ENCODE peak calls at places on chromosome 12, in five cellular contexts. A, T, R, U and C are unnamed samples. For H3K9me3, the result is how much of the 10 kb centered on the place peaks cover.

GRCh38 chr12:113133036-113133435 is 2.5 kb downstream of the RASAL1 start:
- DNase-seq in R (no peak), A (no peak), T (no peak), U (peak), C (no peak)

GRCh38 chr12:27309293-27309994 is 23.2 kb upstream of the BMAL2 start:
- DNase-seq in U (no peak), R (no peak), T (no peak), A (no peak), C (no peak)

GRCh38 chr12:12397184-12397583 is 40.3 kb downstream of the BORCS5 start:
- DNase-seq in U (no peak), T (no peak), R (no peak), A (no peak), C (no peak)

GRCh38 chr12:67534671-67535070 is 113.9 kb upstream of the DYRK2 start:
- DNase-seq in U (no peak), R (no peak), T (peak), A (no peak), C (peak)

GRCh38 chr12:126782083-126782482 is 1484.9 kb upstream of the TMEM132C start:
- DNase-seq in R (no peak), T (no peak), A (no peak), U (no peak), C (no peak)

GRCh38 chr12:93089805-93090569 is 160.9 kb upstream of the EEA1 start:
- DNase-seq in T (peak), U (no peak), R (no peak), A (peak), C (no peak)

GRCh38 chr12:52231305-52232232 is 1.5 kb upstream of the KRT7 start:
- DNase-seq in R (no peak), A (peak), T (no peak), U (peak), C (no peak)

GRCh38 chr12:114478891-114479290 is 72.9 kb upstream of the TBX5 start:
- DNase-seq in U (no peak), A (no peak), R (no peak), T (no peak), C (no peak)

GRCh38 chr12:6047249-6048227 is 76.9 kb downstream of the VWF start:
- DNase-seq in R (no peak), A (no peak), T (peak), U (peak), C (no peak)

GRCh38 chr12:25769076-25769945 is 189.2 kb upstream of the RASSF8 start:
- DNase-seq in T (peak), R (no peak), U (no peak), A (no peak), C (peak)

GRCh38 chr12:122106891-122107660 is 28.5 kb downstream of the MLXIP start:
- DNase-seq in U (no peak), T (peak), R (no peak), A (peak), C (peak)

GRCh38 chr12:124390442-124391116 is 95.7 kb downstream of the RFLNA start:
- DNase-seq in U (peak), T (peak), A (peak), R (no peak), C (peak)

GRCh38 chr12:86713121-86713520 is 456.9 kb upstream of the MGAT4C start:
- DNase-seq in R (no peak), T (no peak), A (no peak), U (no peak), C (no peak)

GRCh38 chr12:12718382-12718761 is 1.2 kb downstream of the CDKN1B start:
- DNase-seq in U (no peak), R (no peak), T (no peak), A (no peak), C (no peak)

GRCh38 chr12:51631591-51631990 is 40.6 kb downstream of the SCN8A start:
- DNase-seq in A (no peak), T (peak), U (no peak), R (no peak), C (peak)

GRCh38 chr12:102702447-102703114 is 214.5 kb downstream of the PAH start:
- DNase-seq in R (peak), T (peak), A (peak), U (no peak), C (peak)

GRCh38 chr12:101713930-101714329 is 16.5 kb downstream of the CHPT1 start:
- DNase-seq in R (no peak), U (no peak), A (no peak), T (no peak), C (no peak)

GRCh38 chr12:124577986-124578385 is 10.6 kb upstream of the NCOR2 start:
- DNase-seq in A (no peak), R (no peak), T (no peak), U (no peak), C (no peak)

GRCh38 chr12:105013892-105014291 is 27.8 kb downstream of the NOPCHAP1 start:
- DNase-seq in T (peak), A (no peak), R (no peak), U (no peak), C (no peak)

GRCh38 chr12:34395056-34396005 is 373.0 kb downstream of the ALG10 start:
- DNase-seq in A (peak), R (peak), T (no peak), U (peak), C (peak)

GRCh38 chr12:46982629-46983392 is 96.6 kb upstream of the PCED1B start:
- DNase-seq in U (no peak), A (no peak), R (no peak), T (no peak), C (no peak)

GRCh38 chr12:12158858-12159257 is 88.1 kb downstream of the BCL2L14 start:
- DNase-seq in R (no peak), U (no peak), A (no peak), T (no peak), C (no peak)

GRCh38 chr12:105334001-105334400 is 3.5 kb downstream of the C12orf75 start:
- DNase-seq in T (peak), R (no peak), A (no peak), U (no peak), C (no peak)

GRCh38 chr12:71730936-71731335 is 23.7 kb upstream of the RAB21 start:
- DNase-seq in U (no peak), A (no peak), R (no peak), T (peak), C (no peak)

GRCh38 chr12:120132863-120133385 is 16.4 kb upstream of the RAB35 start:
- DNase-seq in R (no peak), U (no peak), A (peak), T (no peak), C (no peak)

GRCh38 chr12:124856132-124856841 is 7.4 kb downstream of the SCARB1 start:
- DNase-seq in R (no peak), U (no peak), T (no peak), A (no peak), C (no peak)

GRCh38 chr12:32435921-32436710 is 36.8 kb downstream of the FGD4 start:
- DNase-seq in R (no peak), A (no peak), T (peak), U (no peak), C (no peak)
- H3K9me3 ChIP-seq in R (under half), A (under half), T (under half), U (under half), C (under half)

GRCh38 chr12:17030338-17030737 is 424.4 kb upstream of the LMO3 start:
- DNase-seq in A (no peak), R (no peak), U (no peak), T (no peak), C (no peak)

GRCh38 chr12:17028348-17028747 is 422.4 kb upstream of the LMO3 start:
- DNase-seq in R (no peak), U (no peak), T (no peak), A (no peak), C (no peak)
- H3K9me3 ChIP-seq in R (under half), U (under half), T (under half), A (under half), C (under half)

DNA sequence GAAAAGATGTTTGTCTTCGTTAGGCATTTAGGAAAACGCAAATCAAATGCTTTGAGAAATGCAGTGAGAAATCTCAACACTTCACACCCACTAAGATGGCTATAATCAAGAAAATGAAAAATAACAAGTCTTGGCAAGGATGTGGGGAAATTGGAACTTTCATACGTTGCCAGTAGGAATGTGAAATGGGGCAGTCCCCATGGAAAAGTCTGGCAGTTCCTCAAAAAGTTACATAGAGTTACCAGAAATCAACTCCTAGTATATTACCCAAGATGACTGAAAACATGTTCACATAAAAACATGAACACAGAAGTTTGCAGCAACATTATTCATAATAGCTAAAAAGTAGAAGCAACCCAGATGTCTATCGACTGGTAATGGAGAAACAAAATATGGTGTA is 41.5 kb upstream of the LRTM2 start:
- DNase-seq in T (no peak), U (no peak), R (no peak), A (no peak), C (no peak)
- H3K9me3 ChIP-seq in T (under half), U (under half), R (under half), A (under half), C (under half)

GRCh38 chr12:128509170-128509569 is 242.2 kb downstream of the TMEM132C start:
- DNase-seq in T (no peak), R (no peak), U (no peak), A (no peak), C (no peak)

GRCh38 chr12:128510527-128510926 is 243.6 kb downstream of the TMEM132C start:
- DNase-seq in A (no peak), T (no peak), R (no peak), U (no peak), C (no peak)

GRCh38 chr12:128507470-128507869 is 240.5 kb downstream of the TMEM132C start:
- DNase-seq in T (no peak), R (no peak), U (no peak), A (no peak), C (no peak)
- H3K9me3 ChIP-seq in T (under half), R (under half), U (under half), A (under half), C (under half)

GRCh38 chr12:132951649-132952048 is 4.5 kb downstream of the ZNF605 start:
- DNase-seq in U (no peak), R (no peak), T (no peak), A (no peak), C (no peak)

GRCh38 chr12:132953163-132953425 is 3.0 kb downstream of the ZNF605 start:
- DNase-seq in A (no peak), T (no peak), U (peak), R (no peak), C (no peak)

GRCh38 chr12:132950844-132951535 is 5.1 kb downstream of the ZNF605 start:
- DNase-seq in U (no peak), A (no peak), R (no peak), T (no peak), C (no peak)

GRCh38 chr12:132953771-132954170 is 2.3 kb downstream of the ZNF605 start:
- DNase-seq in A (no peak), U (no peak), R (no peak), T (no peak), C (no peak)

DNA sequence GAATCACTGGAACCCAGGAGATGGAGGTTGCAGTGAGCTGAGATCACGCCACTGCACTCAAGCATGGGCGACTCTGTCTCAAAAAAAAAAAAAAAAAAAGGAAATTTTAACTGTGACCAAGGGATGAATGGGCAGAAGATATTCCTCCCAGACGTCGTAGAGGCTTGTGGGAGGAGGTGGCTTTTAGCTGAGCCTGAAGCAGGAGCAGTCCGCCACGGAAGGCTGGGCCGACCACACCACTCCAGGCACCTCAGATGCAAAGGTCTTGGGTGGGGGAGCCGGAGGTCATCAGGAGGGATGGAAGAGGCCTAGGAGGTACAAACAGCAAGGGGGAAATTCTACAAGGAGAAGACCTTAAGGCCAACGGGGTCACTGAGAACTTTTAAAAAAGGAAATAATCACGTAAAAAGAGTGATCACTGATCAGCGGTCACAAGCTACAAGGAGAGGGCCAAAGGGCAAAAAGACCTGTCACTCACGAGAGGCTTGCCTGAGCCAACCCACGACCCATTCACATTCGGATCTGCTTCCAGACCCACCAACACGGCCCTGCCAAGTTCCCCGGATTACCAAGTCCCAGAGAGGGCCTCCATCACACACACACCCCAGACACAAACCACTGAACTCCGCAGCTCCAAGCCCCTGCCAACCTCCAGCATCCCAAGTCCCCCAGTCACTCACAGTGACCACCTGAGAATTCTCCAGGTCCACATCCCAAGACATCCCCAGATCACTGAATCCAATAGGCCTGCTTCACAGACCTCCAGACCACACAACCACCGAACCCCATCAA is 3.5 kb downstream of the ZNF605 start:
- DNase-seq in T (no peak), U (peak), R (no peak), A (no peak), C (no peak)
- H3K9me3 ChIP-seq in T (half or more), U (under half), R (under half), A (under half), C (under half)

DNA sequence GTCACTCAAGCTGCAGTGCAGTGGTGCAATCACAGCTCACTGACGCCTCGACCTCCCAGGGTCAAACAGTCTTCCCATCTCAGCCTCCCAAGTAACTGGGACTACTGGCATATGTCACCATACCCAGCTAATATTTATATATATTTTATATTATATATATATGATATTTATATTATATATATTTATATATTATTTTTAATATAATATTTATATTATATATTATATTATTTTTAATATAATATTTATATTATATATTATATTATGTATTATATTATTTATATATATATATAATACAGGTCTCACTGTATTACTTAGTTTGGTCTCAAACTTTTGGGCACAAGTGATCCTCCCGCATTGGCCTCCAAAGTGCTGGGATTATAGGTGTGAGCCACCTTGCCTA is 9.4 kb downstream of the ZNF84 start:
- DNase-seq in U (no peak), A (no peak), R (no peak), T (no peak), C (no peak)
- H3K9me3 ChIP-seq in U (half or more), A (half or more), R (under half), T (half or more), C (under half)